ENCODE peak calls at places on chromosomes 5 and 9, in seven cellular contexts. O, V, G, P, U, Y and Z are unnamed samples.

GRCh38 chr9:72442212-72442607 is 77.2 kb upstream of the ZFAND5 start:
- DNase-seq in O (no peak), V (no peak), G (no peak), P (no peak), U (no peak), Y (peak; percentile 90), Z (peak; percentile 53)

GRCh38 chr5:175642998-175643397 is 14.9 kb upstream of the HRH2 start:
- DNase-seq in O (no peak), V (no peak), G (no peak), P (no peak), U (no peak), Y (no peak), Z (no peak)

GRCh38 chr9:131422241-131422792 is 28.4 kb downstream of the PRRC2B start:
- DNase-seq in O (peak; percentile 76), V (no peak), G (no peak), P (peak; percentile 45), U (peak; percentile 82), Y (peak; percentile 49), Z (peak; percentile 58)

GRCh38 chr9:81686614-81687520 is 2.5 kb downstream of the TLE1 start:
- DNase-seq in O (peak; percentile 90), V (peak; percentile 89), G (peak; percentile 83), P (peak; percentile 81), U (peak; percentile 82), Y (peak; percentile 91), Z (peak; percentile 83)

GRCh38 chr9:130110166-130110565 is 56.5 kb downstream of the GPR107 start:
- DNase-seq in O (no peak), V (no peak), G (no peak), P (no peak), U (no peak), Y (no peak), Z (no peak)

GRCh38 chr5:37871023-37871815 is 31.4 kb upstream of the GDNF start:
- DNase-seq in O (no peak), V (no peak), G (no peak), P (no peak), U (no peak), Y (no peak), Z (no peak)

GRCh38 chr9:79639354-79639753 is 67.6 kb downstream of the TLE4 start:
- DNase-seq in O (no peak), V (no peak), G (no peak), P (no peak), U (no peak), Y (no peak), Z (no peak)

GRCh38 chr5:10655686-10656075 is 91.8 kb downstream of the ANKRD33B start:
- DNase-seq in O (no peak), V (no peak), G (no peak), P (no peak), U (no peak), Y (no peak), Z (no peak)

GRCh38 chr5:8386889-8387288 is 517.9 kb downstream of the MTRR start:
- DNase-seq in O (no peak), V (no peak), G (no peak), P (no peak), U (no peak), Y (no peak), Z (no peak)

GRCh38 chr9:33229359-33230120 is 10.4 kb upstream of the SPINK4 start:
- DNase-seq in O (peak; percentile 66), V (peak; percentile 93), G (no peak), P (no peak), U (peak; percentile 84), Y (peak; percentile 98), Z (peak; percentile 93)

GRCh38 chr5:15391648-15392392 is 108.2 kb upstream of the FBXL7 start:
- DNase-seq in O (no peak), V (no peak), G (no peak), P (no peak), U (no peak), Y (no peak), Z (no peak)

GRCh38 chr5:177526191-177526590 is 9.4 kb upstream of the DDX41 start:
- DNase-seq in O (no peak), V (no peak), G (no peak), P (no peak), U (no peak), Y (no peak), Z (no peak)

GRCh38 chr9:119639287-119639955 is 270.2 kb upstream of the BRINP1 start:
- DNase-seq in O (no peak), V (no peak), G (no peak), P (peak; percentile 22), U (no peak), Y (peak; percentile 1), Z (no peak)

GRCh38 chr9:134945509-134946275 is 28.0 kb upstream of the FCN1 start:
- DNase-seq in O (no peak), V (no peak), G (no peak), P (no peak), U (no peak), Y (no peak), Z (no peak)

GRCh38 chr5:180080670-180081280 is 9.2 kb upstream of the RNF130 start:
- DNase-seq in O (no peak), V (no peak), G (no peak), P (no peak), U (no peak), Y (no peak), Z (peak; percentile 24)

GRCh38 chr5:147735621-147736125 is 46.9 kb downstream of the JAKMIP2 start:
- DNase-seq in O (no peak), V (no peak), G (no peak), P (no peak), U (no peak), Y (no peak), Z (no peak)

GRCh38 chr5:170403675-170404074 is 14.5 kb upstream of the KCNMB1 start:
- DNase-seq in O (no peak), V (no peak), G (no peak), P (no peak), U (no peak), Y (no peak), Z (no peak)

GRCh38 chr9:89945133-89945532 is 340.3 kb downstream of the GADD45G start:
- DNase-seq in O (no peak), V (no peak), G (no peak), P (no peak), U (no peak), Y (no peak), Z (no peak)

GRCh38 chr5:58466939-58467338 is 7.1 kb upstream of the PLK2 start:
- DNase-seq in O (no peak), V (peak; percentile 29), G (no peak), P (peak; percentile 16), U (no peak), Y (peak; percentile 70), Z (no peak)

GRCh38 chr9:33517373-33517772 is 6.7 kb upstream of the ANKRD18B start:
- DNase-seq in O (no peak), V (no peak), G (no peak), P (no peak), U (no peak), Y (peak; percentile 65), Z (no peak)

GRCh38 chr9:36991516-36992134 is 42.4 kb downstream of the PAX5 start:
- DNase-seq in O (no peak), V (no peak), G (no peak), P (no peak), U (no peak), Y (peak; percentile 55), Z (no peak)

GRCh38 chr5:42555010-42555409 is 131.8 kb downstream of the GHR start:
- DNase-seq in O (no peak), V (no peak), G (no peak), P (no peak), U (no peak), Y (no peak), Z (no peak)

GRCh38 chr5:143896981-143897380 is 85.0 kb downstream of the HMHB1 start:
- DNase-seq in O (no peak), V (no peak), G (no peak), P (no peak), U (no peak), Y (no peak), Z (no peak)

GRCh38 chr5:149932445-149933350 is 11.9 kb downstream of the PDE6A start:
- DNase-seq in O (peak; percentile 41), V (no peak), G (no peak), P (no peak), U (no peak), Y (peak; percentile 69), Z (no peak)

DNA sequence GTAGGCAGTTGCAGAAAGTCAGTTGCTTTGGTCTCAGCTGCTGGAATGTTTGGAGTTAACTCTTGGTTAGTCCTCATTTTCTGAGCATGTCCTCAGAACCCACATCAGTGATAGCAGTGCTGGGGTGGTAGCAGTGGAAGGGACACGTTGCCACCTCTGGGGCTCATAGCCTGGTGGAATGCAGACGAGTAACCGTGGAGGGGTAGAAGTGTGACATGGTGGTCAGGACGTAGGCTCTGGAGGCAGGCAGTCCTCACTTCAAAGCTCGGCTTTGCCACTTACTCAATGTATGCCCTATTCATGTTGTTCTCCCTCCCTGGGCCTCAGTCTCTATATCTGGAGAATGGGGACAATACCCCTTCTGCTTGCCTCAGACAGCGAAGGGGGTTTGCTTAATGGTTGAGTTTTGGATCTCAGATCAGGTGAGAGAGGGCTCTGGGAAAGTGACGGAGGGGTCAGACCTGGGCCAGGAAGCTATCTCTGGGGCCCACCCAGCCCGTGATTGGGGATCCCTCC is 62.8 kb downstream of the RGS3 start:
- DNase-seq in O (no peak), V (no peak), G (no peak), P (no peak), U (no peak), Y (no peak), Z (no peak)
- H3K27ac ChIP-seq in O (no peak overlapping the region), V (peak overlapping the region; percentile 86), G (peak overlapping the region; percentile 48), P (no peak overlapping the region), U (no peak overlapping the region), Y (no peak overlapping the region), Z (no peak overlapping the region)

DNA sequence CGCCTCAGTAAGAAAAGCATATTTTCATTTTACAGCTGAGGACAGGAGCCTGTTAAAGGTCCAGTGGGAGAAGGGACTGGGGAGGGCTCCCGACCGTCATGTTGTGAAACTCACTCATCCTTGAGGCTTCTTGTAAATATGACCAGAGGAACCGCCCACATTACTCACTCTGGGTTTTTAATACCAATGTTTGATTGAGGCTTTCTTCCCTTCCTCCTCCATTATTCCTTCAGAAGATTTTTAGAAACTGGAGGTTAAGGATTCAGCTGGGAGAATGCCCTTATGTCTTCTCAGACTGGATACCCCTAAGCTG is 61.5 kb upstream of the GLRX start:
- DNase-seq in O (no peak), V (no peak), G (no peak), P (peak; percentile 43), U (no peak), Y (no peak), Z (no peak)
- TF ChIP-seq POLR2A in O (no peak), V (no peak), G (no peak), P (no peak), U (no peak), Y (no peak), Z (no peak)

GRCh38 chr5:78530342-78531096 is 118.1 kb downstream of the LHFPL2 start:
- DNase-seq in O (no peak), V (no peak), G (no peak), P (peak; percentile 87), U (no peak), Y (peak; percentile 75), Z (no peak)
- H3K4me1 ChIP-seq in O (no peaks in the 10 kb centered on the region), V (peaks cover 4% of the 10 kb centered on the region), G (peaks cover 8% of the 10 kb centered on the region), P (peaks cover 64% of the 10 kb centered on the region), U (no peaks in the 10 kb centered on the region), Y (peaks cover 68% of the 10 kb centered on the region), Z (no peaks in the 10 kb centered on the region)

GRCh38 chr5:156587012-156587411 is 260.0 kb downstream of the SGCD start:
- DNase-seq in O (peak; percentile 22), V (no peak), G (no peak), P (no peak), U (no peak), Y (no peak), Z (no peak)
- H3K27ac ChIP-seq in O (peak overlapping the region; percentile 25), V (no peak overlapping the region), G (peak overlapping the region; percentile 79), P (no peak overlapping the region), U (no peak overlapping the region), Y (no peak overlapping the region), Z (no peak overlapping the region)